ENCODE peak calls at places on chromosomes 13 and 19, in nine cellular contexts. F, T, C, J, D, I, E, S and O are unnamed samples.

GRCh38 chr19:15331419-15332310 is 674 bp downstream of the BRD4 start:
- DNase-seq in D (peak), F (peak), E (peak), T (no peak), I (peak), J (no peak), S (peak), C (peak), O (peak)

GRCh38 chr19:32673573-32673972 is 1.4 kb downstream of the ANKRD27 start:
- DNase-seq in C (no peak), D (no peak), T (no peak), I (no peak), J (no peak), E (no peak), S (no peak), F (no peak), O (no peak)

GRCh38 chr13:99172951-99173350 is 27.7 kb upstream of the UBAC2 start:
- DNase-seq in J (no peak), C (no peak), E (no peak), F (no peak), I (no peak), T (no peak), S (no peak), D (no peak), O (no peak)

GRCh38 chr19:1254530-1255185 is 6.3 kb downstream of the MIDN start:
- DNase-seq in F (no peak), D (no peak), S (no peak), I (no peak), T (no peak), C (no peak), E (no peak), J (no peak), O (no peak)

GRCh38 chr13:88857256-88857655 is 1186.1 kb downstream of the SLITRK5 start:
- DNase-seq in J (no peak), D (peak), I (no peak), C (no peak), E (no peak), T (no peak), S (no peak), F (no peak), O (no peak)

GRCh38 chr19:19774354-19775033 is 41.6 kb upstream of the ZNF14 start:
- DNase-seq in F (no peak), D (no peak), J (no peak), T (no peak), I (no peak), E (no peak), C (no peak), S (peak), O (no peak)

GRCh38 chr19:51338563-51339312 is 3.2 kb downstream of the VSIG10L start:
- DNase-seq in J (peak), I (peak), D (peak), E (peak), T (peak), F (peak), C (peak), S (peak), O (peak)

GRCh38 chr19:19028526-19028925 is 4.8 kb downstream of the SUGP2 start:
- DNase-seq in D (no peak), E (no peak), J (no peak), F (no peak), S (no peak), I (no peak), C (no peak), T (no peak), O (no peak)

GRCh38 chr13:41458187-41458938 is 1.0 kb downstream of the RGCC start:
- DNase-seq in S (peak), J (no peak), E (no peak), T (no peak), D (no peak), I (peak), F (peak), C (no peak), O (peak)

GRCh38 chr19:2549701-2550191 is 73.8 kb downstream of the GADD45B start:
- DNase-seq in T (peak), F (peak), C (peak), D (peak), I (peak), E (peak), J (peak), S (no peak), O (no peak)

GRCh38 chr13:24118576-24118975 is 41.9 kb upstream of the SPATA13 start:
- DNase-seq in I (no peak), C (no peak), F (no peak), J (no peak), D (no peak), T (no peak), E (no peak), S (no peak), O (no peak)

GRCh38 chr13:24115671-24116070 is 44.8 kb upstream of the SPATA13 start:
- DNase-seq in J (no peak), S (no peak), C (no peak), F (no peak), T (no peak), I (no peak), D (no peak), E (no peak), O (no peak)

GRCh38 chr13:24116103-24116502 is 44.4 kb upstream of the SPATA13 start:
- DNase-seq in T (no peak), F (no peak), E (no peak), S (no peak), C (no peak), D (no peak), J (no peak), I (no peak), O (no peak)

GRCh38 chr13:24123761-24124160 is 36.8 kb upstream of the SPATA13 start:
- DNase-seq in J (no peak), C (no peak), F (no peak), T (no peak), S (no peak), D (no peak), E (no peak), I (no peak), O (no peak)

GRCh38 chr13:24119593-24120508 is 40.7 kb upstream of the SPATA13 start:
- DNase-seq in F (no peak), J (no peak), T (no peak), E (no peak), I (no peak), D (peak), C (peak), S (no peak), O (no peak)
- H3K4me3 ChIP-seq in F (no peak), J (no peak), T (no peak), E (no peak), I (no peak), D (no peak), C (no peak), S (no peak), O (no peak)

GRCh38 chr13:60230593-60230992 is 66.9 kb upstream of the DIAPH3 start:
- DNase-seq in F (no peak), C (peak), I (no peak), T (no peak), J (peak), D (peak), S (no peak), E (no peak), O (no peak)

GRCh38 chr13:60227168-60227567 is 63.4 kb upstream of the DIAPH3 start:
- DNase-seq in E (no peak), F (no peak), T (no peak), S (no peak), C (no peak), D (no peak), I (no peak), J (no peak), O (no peak)

GRCh38 chr13:60221581-60221980 is 57.9 kb upstream of the DIAPH3 start:
- DNase-seq in J (no peak), F (no peak), E (no peak), D (no peak), C (no peak), T (no peak), I (no peak), S (no peak), O (no peak)

GRCh38 chr13:60229708-60230272 is 66.1 kb upstream of the DIAPH3 start:
- DNase-seq in S (no peak), J (no peak), F (no peak), D (no peak), E (no peak), I (no peak), C (no peak), T (no peak), O (no peak)

GRCh38 chr13:60226507-60226906 is 62.8 kb upstream of the DIAPH3 start:
- DNase-seq in C (peak), D (peak), E (no peak), T (no peak), F (peak), I (no peak), J (peak), S (peak), O (peak)
- TF ChIP-seq CTCF in C (peak), D (peak), E (no peak), T (no peak), F (peak), I (peak), J (peak), S (peak), O (peak)

DNA sequence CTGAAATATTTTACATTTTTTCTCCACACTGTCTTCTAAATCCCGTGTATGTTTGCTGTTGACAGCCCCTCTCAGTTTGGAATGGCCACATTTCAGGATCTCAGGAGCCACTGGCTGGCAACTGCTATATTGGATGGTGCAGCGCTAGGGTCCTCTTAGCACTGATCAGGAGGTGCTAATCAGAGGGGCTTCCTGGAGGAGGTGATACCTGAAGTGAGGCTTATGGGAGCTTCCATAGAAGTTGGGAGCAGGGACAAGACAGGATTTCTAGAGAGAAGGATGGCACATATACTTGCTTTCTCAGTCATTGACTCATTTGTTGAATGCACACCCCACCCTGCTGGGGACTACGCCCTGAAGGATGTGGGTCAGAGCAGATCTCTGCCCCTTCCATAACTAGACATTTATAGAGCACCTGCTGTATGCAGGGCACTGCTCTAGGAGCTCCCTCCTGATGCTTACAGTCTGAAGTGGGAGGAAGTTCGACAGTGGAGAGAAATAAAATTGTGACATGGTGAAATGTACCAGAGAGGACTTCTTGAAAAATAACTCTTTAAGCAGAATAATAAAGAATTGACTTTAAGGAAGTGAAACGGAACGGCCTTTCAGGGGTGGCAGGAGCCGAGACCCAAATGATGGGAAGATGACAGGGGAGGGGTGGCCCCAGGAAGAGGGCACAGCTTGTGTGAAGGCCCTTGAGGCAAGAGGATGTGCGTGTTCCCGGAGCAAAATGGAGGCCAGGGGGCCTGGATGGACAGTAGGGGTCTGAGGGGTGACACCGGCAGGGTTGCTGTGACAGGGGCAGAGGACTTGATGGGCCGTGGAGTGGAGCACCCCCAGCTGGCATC is 13.2 kb downstream of the AP2A1 start:
- DNase-seq in I (no peak), J (no peak), C (no peak), F (no peak), S (peak), D (no peak), E (no peak), T (no peak), O (no peak)
- H3K4me3 ChIP-seq in I (no peak), J (no peak), C (no peak), F (no peak), S (no peak), D (no peak), E (no peak), T (no peak), O (no peak)

GRCh38 chr13:63910406-63910957 is 2494.8 kb upstream of the PCDH20 start:
- DNase-seq in D (peak), T (no peak), S (no peak), C (peak), J (peak), E (no peak), F (no peak), I (no peak), O (peak)
- TF ChIP-seq CTCF in D (no peak), T (no peak), S (no peak), C (no peak), J (no peak), E (no peak), F (no peak), I (no peak), O (no peak)

GRCh38 chr19:45601524-45602522 is at the start of gene GPR4:
- DNase-seq in T (no peak), C (peak), D (no peak), E (no peak), F (no peak), S (no peak), J (no peak), I (peak), O (no peak)
- H3K4me3 ChIP-seq in T (peak), C (peak), D (peak), E (peak), F (no peak), S (no peak), J (no peak), I (peak), O (no peak)

DNA sequence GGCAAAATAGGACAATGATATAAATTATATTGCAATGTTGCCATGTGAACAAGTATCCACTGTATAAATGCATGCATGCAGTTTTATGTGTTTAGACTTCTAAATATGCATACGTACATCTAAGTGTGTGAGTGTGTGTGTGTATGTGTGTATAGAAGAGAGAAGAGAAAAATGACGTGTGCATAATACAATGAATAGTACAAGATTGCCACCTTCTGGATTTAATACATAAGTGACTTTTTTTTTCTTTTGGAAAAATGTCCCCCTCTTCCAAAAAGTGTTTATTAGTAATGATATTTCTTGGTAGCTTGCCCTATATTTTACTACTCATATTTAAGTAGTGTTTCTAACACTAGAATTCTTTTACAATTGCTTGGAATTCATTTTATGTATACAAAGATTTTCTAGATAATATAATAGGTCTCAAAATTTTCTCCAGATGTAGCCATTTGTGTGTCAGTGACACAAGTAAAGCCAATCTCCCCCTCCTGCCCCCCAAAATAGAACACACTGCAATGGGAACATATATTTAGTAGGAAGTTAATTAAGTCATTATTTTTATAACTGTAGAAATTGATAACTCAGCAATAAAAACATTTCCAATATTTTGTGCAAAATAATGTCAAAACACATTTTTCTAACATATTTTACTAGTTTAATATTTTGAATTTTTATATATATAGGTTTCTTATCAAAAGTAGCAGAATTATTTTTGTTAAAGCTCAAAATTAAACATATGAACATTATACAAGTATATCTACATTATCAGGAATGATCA is 783.3 kb upstream of the ATXN8OS start:
- DNase-seq in E (no peak), F (no peak), I (no peak), D (peak), T (no peak), J (no peak), S (peak), C (no peak), O (no peak)
- TF ChIP-seq CTCF in E (no peak), F (peak), I (no peak), D (peak), T (no peak), J (no peak), S (peak), C (no peak), O (no peak)

GRCh38 chr13:81305928-81306327 is 965.0 kb upstream of the SPRY2 start:
- DNase-seq in C (no peak), I (no peak), E (no peak), J (no peak), F (no peak), S (no peak), D (no peak), T (no peak), O (no peak)

GRCh38 chr13:81302677-81303076 is 961.8 kb upstream of the SPRY2 start:
- DNase-seq in F (no peak), C (no peak), I (no peak), E (no peak), D (no peak), J (no peak), T (no peak), S (no peak), O (no peak)

GRCh38 chr13:81302125-81302524 is 961.2 kb upstream of the SPRY2 start:
- DNase-seq in I (no peak), S (no peak), D (no peak), E (no peak), J (no peak), T (no peak), F (no peak), C (no peak), O (no peak)

DNA sequence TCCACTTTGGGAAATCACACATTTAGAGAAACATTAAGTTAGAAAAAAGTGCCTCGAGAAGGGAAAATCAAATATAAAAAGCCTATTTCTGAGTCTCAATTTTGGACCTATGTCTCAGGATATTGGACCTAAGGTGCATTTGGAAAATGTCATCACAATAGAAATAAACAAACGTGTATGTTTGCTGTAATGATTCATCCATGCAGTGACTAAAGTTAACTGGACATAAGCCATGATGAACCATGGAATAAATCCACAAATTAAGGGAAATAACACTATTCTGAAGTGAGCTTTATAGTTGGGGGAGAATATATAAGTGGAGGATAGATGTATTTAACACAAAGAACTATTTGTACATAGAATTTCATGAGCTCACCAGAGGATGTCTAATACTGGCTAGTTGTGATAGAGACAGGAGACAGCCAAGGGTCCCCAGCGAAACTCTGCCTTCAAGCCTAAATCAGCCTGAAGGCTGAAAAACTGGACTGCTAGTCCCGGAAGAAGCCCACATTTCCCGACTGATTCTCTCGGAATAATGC is 963.3 kb upstream of the SPRY2 start:
- DNase-seq in I (no peak), T (no peak), E (no peak), D (no peak), F (no peak), C (no peak), S (no peak), J (no peak), O (no peak)
- H3K4me3 ChIP-seq in I (no peak), T (no peak), E (no peak), D (no peak), F (no peak), C (no peak), S (no peak), J (no peak), O (no peak)

DNA sequence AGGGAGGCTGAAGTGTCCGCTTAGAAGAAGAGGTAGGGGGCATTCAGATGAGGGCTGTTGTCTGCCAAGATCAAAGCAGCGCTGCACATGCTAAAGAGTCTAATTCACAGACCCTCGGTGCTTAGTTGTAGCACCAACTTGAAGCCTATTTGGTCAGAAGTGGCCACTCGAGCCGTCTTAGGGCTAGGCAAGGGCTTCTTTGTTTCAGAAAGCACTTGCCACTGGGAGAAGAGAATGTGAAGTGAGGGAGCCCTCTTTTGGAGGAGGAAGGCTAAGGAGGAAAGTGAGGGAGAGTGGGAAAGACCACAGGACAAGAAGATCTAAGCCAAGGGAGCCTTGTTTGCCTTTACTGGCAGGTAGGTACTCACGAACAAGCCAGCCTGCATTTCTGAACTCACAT is 313.4 kb upstream of the TMTC4 start:
- DNase-seq in T (no peak), J (peak), S (no peak), E (no peak), D (peak), C (no peak), I (no peak), F (no peak), O (no peak)
- TF ChIP-seq CTCF in T (no peak), J (peak), S (no peak), E (no peak), D (peak), C (no peak), I (no peak), F (peak), O (peak)

GRCh38 chr13:27290715-27291114 is 20.1 kb downstream of the RASL11A start:
- DNase-seq in S (no peak), E (no peak), D (no peak), F (no peak), I (no peak), T (no peak), J (no peak), C (no peak), O (no peak)
- H3K4me3 ChIP-seq in S (no peak), E (no peak), D (no peak), F (no peak), I (no peak), T (no peak), J (no peak), C (no peak), O (no peak)

DNA sequence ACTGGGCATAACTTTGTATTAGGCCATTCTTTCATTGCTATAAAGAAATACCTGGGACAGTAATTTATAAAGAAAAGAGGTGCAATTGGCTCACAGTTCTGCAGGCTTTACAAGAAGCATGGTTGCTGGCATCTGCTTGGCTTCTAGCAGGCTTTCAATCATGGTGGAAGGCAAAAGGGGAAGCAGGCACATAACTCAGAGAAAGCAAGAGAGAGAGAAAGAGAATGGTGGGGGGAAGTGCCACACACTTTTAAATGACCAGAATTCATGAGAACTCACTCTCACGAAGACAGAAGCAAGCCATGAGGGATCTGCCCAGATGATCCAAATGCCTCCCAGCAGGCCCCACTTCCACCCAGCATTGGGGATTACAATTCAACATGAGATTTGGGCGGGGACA is 179.7 kb downstream of the SPRY2 start:
- DNase-seq in J (no peak), C (no peak), D (no peak), S (no peak), F (no peak), I (no peak), E (no peak), T (no peak), O (no peak)
- TF ChIP-seq CTCF in J (no peak), C (no peak), D (no peak), S (no peak), F (no peak), I (no peak), E (no peak), T (no peak), O (no peak)